ENCODE peak calls at places on chromosomes 5 and 9, in six cellular contexts. One of them, this sample, is unnamed.

GRCh38 chr9:112921549-112921948 is 30.9 kb upstream of the SLC46A2 start:
- DNase-seq in cerebellar cortex: peak; percentile 36
- DNase-seq in H9: peak; percentile 37
- DNase-seq in activated T-cell treated with anti-CD3 and anti-CD28 coated beads for 1 hour: no peak
- DNase-seq in mucosa of gallbladder: no peak
- DNase-seq in Kasumi-1: peak; percentile 86
- DNase-seq in this sample: no peak

GRCh38 chr5:36790847-36791246 is 85.7 kb upstream of the NIPBL start:
- DNase-seq in cerebellar cortex: no peak
- DNase-seq in H9: no peak
- DNase-seq in activated T-cell treated with anti-CD3 and anti-CD28 coated beads for 1 hour: no peak
- DNase-seq in mucosa of gallbladder: no peak
- DNase-seq in Kasumi-1: no peak
- DNase-seq in this sample: no peak

GRCh38 chr5:151699071-151699901 is 12.6 kb upstream of the SPARC start:
- DNase-seq in cerebellar cortex: peak; percentile 22
- DNase-seq in H9: peak; percentile 57
- DNase-seq in activated T-cell treated with anti-CD3 and anti-CD28 coated beads for 1 hour: no peak
- DNase-seq in mucosa of gallbladder: peak; percentile 73
- DNase-seq in Kasumi-1: no peak
- DNase-seq in this sample: peak; percentile 75

GRCh38 chr9:70197384-70198039 is 61.3 kb upstream of the SMC5 start:
- DNase-seq in cerebellar cortex: no peak
- DNase-seq in H9: no peak
- DNase-seq in activated T-cell treated with anti-CD3 and anti-CD28 coated beads for 1 hour: no peak
- DNase-seq in mucosa of gallbladder: no peak
- DNase-seq in Kasumi-1: no peak
- DNase-seq in this sample: no peak

GRCh38 chr5:120655828-120656435 is 191.8 kb downstream of the PRR16 start:
- DNase-seq in cerebellar cortex: peak; percentile 24
- DNase-seq in H9: peak; percentile 49
- DNase-seq in activated T-cell treated with anti-CD3 and anti-CD28 coated beads for 1 hour: no peak
- DNase-seq in mucosa of gallbladder: peak; percentile 20
- DNase-seq in Kasumi-1: peak; percentile 54
- DNase-seq in this sample: no peak

GRCh38 chr9:34985311-34985899 is 4.1 kb upstream of the DNAJB5 start:
- DNase-seq in cerebellar cortex: peak; percentile 83
- DNase-seq in H9: peak; percentile 78
- DNase-seq in activated T-cell treated with anti-CD3 and anti-CD28 coated beads for 1 hour: peak; percentile 41
- DNase-seq in mucosa of gallbladder: peak; percentile 50
- DNase-seq in Kasumi-1: peak; percentile 55
- DNase-seq in this sample: peak; percentile 65

GRCh38 chr5:173231381-173231766 is 3.6 kb downstream of the NKX2-5 start:
- DNase-seq in cerebellar cortex: no peak
- DNase-seq in H9: no peak
- DNase-seq in activated T-cell treated with anti-CD3 and anti-CD28 coated beads for 1 hour: no peak
- DNase-seq in mucosa of gallbladder: no peak
- DNase-seq in Kasumi-1: no peak
- DNase-seq in this sample: no peak

GRCh38 chr5:61329729-61330128 is 2.3 kb upstream of the ZSWIM6 start:
- DNase-seq in cerebellar cortex: no peak
- DNase-seq in H9: no peak
- DNase-seq in activated T-cell treated with anti-CD3 and anti-CD28 coated beads for 1 hour: no peak
- DNase-seq in mucosa of gallbladder: no peak
- DNase-seq in Kasumi-1: peak; percentile 18
- DNase-seq in this sample: no peak

GRCh38 chr9:130041648-130042405 is 1.2 kb downstream of the FNBP1 start:
- DNase-seq in cerebellar cortex: peak; percentile 61
- DNase-seq in H9: no peak
- DNase-seq in activated T-cell treated with anti-CD3 and anti-CD28 coated beads for 1 hour: no peak
- DNase-seq in mucosa of gallbladder: no peak
- DNase-seq in Kasumi-1: no peak
- DNase-seq in this sample: peak; percentile 48

GRCh38 chr5:160539431-160539830 is 117.8 kb downstream of the PTTG1 start:
- DNase-seq in cerebellar cortex: no peak
- DNase-seq in H9: no peak
- DNase-seq in activated T-cell treated with anti-CD3 and anti-CD28 coated beads for 1 hour: no peak
- DNase-seq in mucosa of gallbladder: no peak
- DNase-seq in Kasumi-1: no peak
- DNase-seq in this sample: no peak

GRCh38 chr5:135236951-135237791 is 161.9 kb downstream of the MACROH2A1 start:
- DNase-seq in cerebellar cortex: no peak
- DNase-seq in H9: no peak
- DNase-seq in activated T-cell treated with anti-CD3 and anti-CD28 coated beads for 1 hour: no peak
- DNase-seq in mucosa of gallbladder: no peak
- DNase-seq in Kasumi-1: no peak
- DNase-seq in this sample: peak; percentile 46

GRCh38 chr5:124724357-124725039 is 21.9 kb downstream of the ZNF608 start:
- DNase-seq in cerebellar cortex: no peak
- DNase-seq in H9: no peak
- DNase-seq in activated T-cell treated with anti-CD3 and anti-CD28 coated beads for 1 hour: no peak
- DNase-seq in mucosa of gallbladder: no peak
- DNase-seq in Kasumi-1: no peak
- DNase-seq in this sample: no peak

GRCh38 chr9:89427621-89428221 is 70.2 kb downstream of the SEMA4D start:
- DNase-seq in cerebellar cortex: no peak
- DNase-seq in H9: no peak
- DNase-seq in activated T-cell treated with anti-CD3 and anti-CD28 coated beads for 1 hour: peak; percentile 57
- DNase-seq in mucosa of gallbladder: no peak
- DNase-seq in Kasumi-1: no peak
- DNase-seq in this sample: no peak

GRCh38 chr5:135155616-135156214 is 121.7 kb upstream of the PITX1 start:
- DNase-seq in cerebellar cortex: peak; percentile 80
- DNase-seq in H9: no peak
- DNase-seq in activated T-cell treated with anti-CD3 and anti-CD28 coated beads for 1 hour: no peak
- DNase-seq in mucosa of gallbladder: no peak
- DNase-seq in Kasumi-1: no peak
- DNase-seq in this sample: no peak

GRCh38 chr9:93149361-93149760 is 15.3 kb upstream of the NINJ1 start:
- DNase-seq in cerebellar cortex: no peak
- DNase-seq in H9: no peak
- DNase-seq in activated T-cell treated with anti-CD3 and anti-CD28 coated beads for 1 hour: no peak
- DNase-seq in mucosa of gallbladder: no peak
- DNase-seq in Kasumi-1: no peak
- DNase-seq in this sample: no peak

GRCh38 chr5:165573445-165573844 is 2068.0 kb downstream of the MAT2B start:
- DNase-seq in cerebellar cortex: no peak
- DNase-seq in H9: no peak
- DNase-seq in activated T-cell treated with anti-CD3 and anti-CD28 coated beads for 1 hour: no peak
- DNase-seq in mucosa of gallbladder: no peak
- DNase-seq in Kasumi-1: no peak
- DNase-seq in this sample: no peak

GRCh38 chr5:14064841-14065240 is 78.3 kb upstream of the TRIO start:
- DNase-seq in cerebellar cortex: no peak
- DNase-seq in H9: no peak
- DNase-seq in activated T-cell treated with anti-CD3 and anti-CD28 coated beads for 1 hour: no peak
- DNase-seq in mucosa of gallbladder: no peak
- DNase-seq in Kasumi-1: no peak
- DNase-seq in this sample: no peak

GRCh38 chr5:107783551-107783950 is 112.8 kb upstream of the EFNA5 start:
- DNase-seq in cerebellar cortex: no peak
- DNase-seq in H9: no peak
- DNase-seq in activated T-cell treated with anti-CD3 and anti-CD28 coated beads for 1 hour: no peak
- DNase-seq in mucosa of gallbladder: no peak
- DNase-seq in Kasumi-1: no peak
- DNase-seq in this sample: no peak

This sample was measured in ureter.